ENCODE peak calls at places on chromosomes 16 and 17, in four cellular contexts. N is astrocyte, M is PC-3, H is neural progenitor cell. Q is an unnamed sample.

GRCh38 chr17:4178651-4179050 is 35.7 kb downstream of the CYB5D2 start:
- DNase-seq in H (no peak), N (no peak), M (no peak), Q (no peak)

GRCh38 chr16:6636457-6636856 is 696.2 kb upstream of the RBFOX1 start:
- DNase-seq in H (no peak), M (no peak), N (no peak), Q (no peak)

GRCh38 chr17:80760501-80760900 is 215.9 kb downstream of the RPTOR start:
- DNase-seq in N (no peak), M (peak), H (no peak), Q (no peak)

GRCh38 chr17:2123467-2124251 is 68.8 kb downstream of the HIC1 start:
- DNase-seq in M (no peak), N (peak), H (peak), Q (peak)

GRCh38 chr16:68954871-68955635 is 111.7 kb downstream of the TANGO6 start:
- DNase-seq in H (peak), M (no peak), N (no peak), Q (no peak)

GRCh38 chr17:1485311-1485747 is 7.2 kb downstream of the MYO1C start:
- DNase-seq in N (no peak), M (peak), H (peak), Q (peak)

GRCh38 chr17:2482218-2482617 is 29.5 kb downstream of the METTL16 start:
- DNase-seq in H (no peak), N (no peak), M (no peak), Q (no peak)

GRCh38 chr17:511001-511690 is 158.5 kb upstream of the RPH3AL start:
- DNase-seq in N (peak), M (no peak), H (no peak), Q (peak)

GRCh38 chr16:75053791-75054555 is 55.1 kb downstream of the ZNRF1 start:
- DNase-seq in H (no peak), M (peak), N (no peak), Q (no peak)

GRCh38 chr16:84049403-84050060 is 6.9 kb upstream of the SLC38A8 start:
- DNase-seq in H (no peak), N (no peak), M (no peak), Q (no peak)

GRCh38 chr16:3175157-3176153 is 12.5 kb upstream of the OR1F1 start:
- DNase-seq in N (no peak), H (peak), M (peak), Q (no peak)

GRCh38 chr16:19926449-19927390 is 42.1 kb upstream of the GPRC5B start:
- DNase-seq in H (no peak), N (peak), M (peak), Q (peak)

GRCh38 chr16:52611817-52612673 is 65.1 kb upstream of the TOX3 start:
- DNase-seq in N (no peak), M (peak), H (no peak), Q (no peak)

GRCh38 chr17:69222707-69223106 is 5.9 kb downstream of the ABCA10 start:
- DNase-seq in M (no peak), H (no peak), N (no peak), Q (no peak)

GRCh38 chr17:73347355-73347754 is 35.6 kb upstream of the CDC42EP4 start:
- DNase-seq in H (no peak), M (no peak), N (no peak), Q (no peak)

GRCh38 chr16:67857547-67858233 is 10.2 kb upstream of the CENPT start:
- DNase-seq in M (peak), H (no peak), N (peak), Q (peak)

GRCh38 chr16:13997933-13998332 is 73.2 kb upstream of the MRTFB start:
- DNase-seq in M (peak), H (no peak), N (no peak), Q (no peak)

GRCh38 chr16:67169642-67170167 is 633 bp upstream of the NOL3 start:
- DNase-seq in N (no peak), M (no peak), H (peak), Q (no peak)

GRCh38 chr16:4214215-4214621 is 27.7 kb downstream of the SRL start:
- DNase-seq in H (no peak), N (peak), M (peak), Q (peak)

GRCh38 chr17:13410874-13411273 is 190.9 kb downstream of the HS3ST3A1 start:
- DNase-seq in H (no peak), M (peak), N (no peak), Q (no peak)

GRCh38 chr16:55408656-55409055 is 70.3 kb upstream of the MMP2 start:
- DNase-seq in H (peak), M (no peak), N (no peak), Q (no peak)

GRCh38 chr17:49748791-49749190 is 15.1 kb downstream of the FAM117A start:
- DNase-seq in M (no peak), H (no peak), N (no peak), Q (no peak)

GRCh38 chr16:2767140-2767731 is 9.8 kb downstream of the ELOB start:
- DNase-seq in M (no peak), N (no peak), H (no peak), Q (no peak)

GRCh38 chr17:59756236-59756818 is 48.9 kb downstream of the VMP1 start:
- DNase-seq in N (peak), H (no peak), M (peak), Q (peak)

GRCh38 chr17:9239260-9239820 is 218.0 kb downstream of the NTN1 start:
- DNase-seq in H (no peak), M (no peak), N (no peak), Q (no peak)

GRCh38 chr16:6335072-6335471 is 997.6 kb upstream of the RBFOX1 start:
- DNase-seq in N (no peak), H (peak), M (peak), Q (no peak)

GRCh38 chr16:56930516-56931252 is 1.3 kb upstream of the HERPUD1 start:
- DNase-seq in N (no peak), H (peak), M (no peak), Q (peak)

GRCh38 chr16:58269526-58269925 is 25.3 kb downstream of the PRSS54 start:
- DNase-seq in H (no peak), N (peak), M (no peak), Q (peak)

GRCh38 chr17:882827-883585 is 96.6 kb downstream of the NXN start:
- DNase-seq in H (peak), M (no peak), N (no peak), Q (peak)

GRCh38 chr17:67435122-67435521 is 58.0 kb downstream of the PITPNC1 start:
- DNase-seq in M (no peak), H (no peak), N (no peak), Q (no peak)

GRCh38 chr16:57508084-57508425 is 21.8 kb upstream of the DOK4 start:
- DNase-seq in M (no peak), N (no peak), H (no peak), Q (no peak)

GRCh38 chr17:68054296-68054900 is 18.9 kb downstream of the KPNA2 start:
- DNase-seq in M (no peak), H (no peak), N (peak), Q (peak)

GRCh38 chr16:17836868-17837602 is 366.3 kb upstream of the XYLT1 start:
- DNase-seq in N (peak), M (peak), H (peak), Q (peak)

GRCh38 chr16:63983401-63983800 is 1138.5 kb downstream of the CDH11 start:
- DNase-seq in H (no peak), N (no peak), M (peak), Q (no peak)

GRCh38 chr17:40963838-40964237 is 2.9 kb downstream of the KRT39 start:
- DNase-seq in N (no peak), M (peak), H (no peak), Q (no peak)

GRCh38 chr17:16999931-17000625 is 28.2 kb upstream of the TNFRSF13B start:
- DNase-seq in M (no peak), N (no peak), H (no peak), Q (no peak)

DNA sequence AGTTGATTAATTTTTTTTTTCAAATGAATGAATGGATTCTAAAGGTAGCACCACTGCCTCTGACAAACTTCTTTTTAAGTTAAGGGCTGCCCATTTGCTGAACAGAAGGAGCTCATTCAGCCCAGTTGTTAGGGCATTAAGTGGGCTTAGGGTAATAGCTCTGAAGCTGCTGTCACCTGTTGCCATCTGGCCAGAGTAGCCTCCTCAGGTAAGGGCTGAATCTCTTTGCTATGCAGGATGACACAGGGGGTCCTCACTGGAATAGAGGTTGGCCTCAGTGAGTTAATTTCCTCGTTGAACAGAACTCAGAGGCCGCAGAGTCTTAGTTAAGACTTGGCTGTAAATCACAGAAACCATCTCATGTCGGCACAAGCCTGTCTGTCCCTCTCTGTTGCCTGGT is 232.8 kb downstream of the CCDC182 start:
- DNase-seq in M (no peak), H (no peak), N (no peak), Q (no peak)
- H3K27ac ChIP-seq in M (no peak), H (no peak), N (no peak), Q (no peak)

DNA sequence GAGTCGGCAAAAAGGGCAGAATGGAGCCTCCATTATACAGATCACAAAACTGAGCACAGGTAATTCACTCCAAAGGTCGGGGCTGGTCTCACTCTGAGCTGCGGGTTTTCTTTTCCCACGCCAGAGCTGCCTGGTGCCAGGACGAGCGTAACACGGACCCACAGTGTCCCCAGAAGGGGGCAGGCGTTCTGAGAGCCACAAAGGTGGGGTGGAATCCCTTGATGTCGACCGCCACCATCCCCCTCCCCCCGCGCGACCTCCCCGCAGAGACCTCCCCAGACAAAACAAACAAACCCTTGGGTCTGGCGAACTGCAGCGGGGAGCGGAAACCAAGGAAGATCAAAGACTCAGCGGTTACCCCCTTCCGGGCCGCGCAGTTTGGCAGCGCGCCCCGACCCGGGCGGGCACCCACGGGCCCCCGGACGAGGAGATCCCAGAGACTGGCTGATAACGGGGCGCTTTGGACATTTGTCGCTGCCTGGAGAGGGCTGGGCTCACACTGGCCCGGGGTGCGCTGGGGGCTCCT is 793 bp upstream of the NKD1 start:
- DNase-seq in N (no peak), M (peak), H (peak), Q (no peak)
- H2AFZ ChIP-seq in N (peak), M (no peak), H (no peak), Q (no peak)

DNA sequence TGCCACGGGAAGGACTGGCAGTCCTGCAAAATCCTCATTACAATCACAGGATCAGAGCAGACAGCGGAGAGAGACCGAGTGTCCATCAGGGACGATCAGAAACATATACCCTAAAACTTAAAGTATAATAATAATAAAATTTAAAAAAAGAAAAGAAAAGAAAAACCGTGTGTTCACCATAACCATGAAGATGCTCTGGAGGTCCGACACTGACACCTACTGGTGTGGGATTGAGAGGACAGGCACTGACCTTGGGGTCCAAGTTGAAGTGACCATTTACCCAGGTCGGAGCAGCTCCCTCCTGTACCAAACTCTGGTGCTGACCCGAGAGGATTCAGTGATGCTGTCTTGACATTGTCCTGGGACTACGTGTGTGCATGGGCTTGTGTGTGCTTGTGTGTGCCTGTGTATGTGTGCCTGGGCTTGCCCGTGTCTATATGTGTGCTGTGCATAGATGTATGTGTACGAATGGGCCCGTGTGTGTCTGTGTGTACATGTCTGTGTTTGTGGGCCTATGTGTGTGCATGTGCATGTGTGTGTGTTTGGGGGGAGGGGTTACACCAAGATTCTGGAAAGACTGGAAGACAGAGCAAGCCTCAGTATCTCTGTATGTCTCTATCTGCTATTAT is 10.0 kb upstream of the CD300LD start:
- DNase-seq in M (peak), H (peak), N (no peak), Q (peak)
- TF ChIP-seq CTCF in M (peak), H (peak), N (peak), Q (peak)

GRCh38 chr17:81991684-81992513 is 14.5 kb downstream of the ASPSCR1 start:
- DNase-seq in H (peak), M (peak), N (peak), Q (peak)
- H3K27ac ChIP-seq in H (peak), M (peak), N (no peak), Q (no peak)

GRCh38 chr17:54900457-54901229 is at the start of gene TOM1L1:
- DNase-seq in H (peak), N (peak), M (peak), Q (peak)
- H2AFZ ChIP-seq in H (peak), N (peak), M (peak), Q (peak)

GRCh38 chr16:53773150-53773846 is 69.3 kb downstream of the FTO start:
- DNase-seq in M (peak), H (peak), N (peak), Q (peak)

GRCh38 chr16:53773881-53774280 is 69.9 kb downstream of the FTO start:
- DNase-seq in N (no peak), M (no peak), H (no peak), Q (peak)

GRCh38 chr16:53769787-53770186 is 65.8 kb downstream of the FTO start:
- DNase-seq in M (no peak), N (no peak), H (no peak), Q (no peak)

GRCh38 chr16:53770641-53771040 is 66.7 kb downstream of the FTO start:
- DNase-seq in N (peak), M (peak), H (no peak), Q (no peak)

GRCh38 chr16:53771655-53772497 is 67.9 kb downstream of the FTO start:
- DNase-seq in N (no peak), H (no peak), M (no peak), Q (no peak)
- TF ChIP-seq CTCF in N (no peak), H (no peak), M (no peak), Q (no peak)

Q was measured in fibroblast of lung.